ENCODE peak calls at places on chromosomes 3 and 15, in seven cellular contexts. H is endothelial cell, A is B cell, V is AG04450, Z is AG04449, S is astrocyte of the spinal cord, C is gastrocnemius medialis. Y is an unnamed sample.
A peak's percentile ranks its signal among the peaks of the same experiment; 100 is the strongest.

GRCh38 chr3:63842127-63842526 is 21.5 kb downstream of the THOC7 start:
- DNase-seq in H (no peak), A (no peak), V (no peak), Z (no peak), S (no peak), C (no peak), Y (no peak)

GRCh38 chr3:57421336-57421735 is 122.8 kb downstream of the DNAH12 start:
- DNase-seq in H (no peak), A (no peak), V (no peak), Z (no peak), S (no peak), C (no peak), Y (no peak)

GRCh38 chr3:146814601-146815315 is 209.6 kb upstream of the PLSCR5 start:
- DNase-seq in H (no peak), A (no peak), V (peak; percentile 3), Z (no peak), S (peak; percentile 71), C (no peak), Y (no peak)

GRCh38 chr3:63922800-63923199 is 10.6 kb upstream of the SCAANT1 start:
- DNase-seq in H (no peak), A (no peak), V (no peak), Z (no peak), S (no peak), C (no peak), Y (no peak)

GRCh38 chr15:92197761-92198160 is 195.9 kb upstream of the ST8SIA2 start:
- DNase-seq in H (no peak), A (no peak), V (no peak), Z (no peak), S (no peak), C (no peak), Y (no peak)

GRCh38 chr15:70092462-70092850 is 5.3 kb downstream of the TLE3 start:
- DNase-seq in H (no peak), A (no peak), V (peak; percentile 69), Z (no peak), S (no peak), C (no peak), Y (no peak)

GRCh38 chr15:59960318-59960717 is 43.8 kb upstream of the FOXB1 start:
- DNase-seq in H (no peak), A (no peak), V (no peak), Z (no peak), S (no peak), C (no peak), Y (no peak)

GRCh38 chr3:159844801-159845261 is 143.8 kb upstream of the IL12A start:
- DNase-seq in H (no peak), A (no peak), V (no peak), Z (no peak), S (no peak), C (no peak), Y (no peak)

GRCh38 chr3:147395975-147396708 is 10.2 kb downstream of the ZIC4 start:
- DNase-seq in H (no peak), A (no peak), V (no peak), Z (no peak), S (peak; percentile 86), C (no peak), Y (no peak)

GRCh38 chr15:62994439-62994838 is 48.1 kb upstream of the TPM1 start:
- DNase-seq in H (no peak), A (no peak), V (no peak), Z (no peak), S (no peak), C (no peak), Y (no peak)

DNA sequence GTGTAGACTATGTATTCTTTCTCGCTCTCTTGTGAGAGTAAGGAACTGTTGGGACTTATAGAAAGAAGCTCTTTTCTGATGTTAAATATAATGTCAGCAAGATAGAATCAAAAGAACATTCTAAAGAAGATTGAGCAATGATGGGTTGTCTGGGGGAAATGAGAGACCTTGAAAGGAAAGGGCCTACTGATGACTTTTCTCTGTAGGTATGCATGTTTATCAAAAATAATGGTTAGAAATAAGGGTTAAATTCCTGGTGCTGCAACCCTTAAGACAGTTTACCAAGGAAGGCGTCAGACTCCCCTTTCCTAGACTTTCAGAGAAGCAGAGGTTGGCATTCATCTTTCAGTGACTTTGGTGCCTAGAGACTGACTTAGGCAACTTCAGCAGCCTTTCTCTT is 69.8 kb downstream of the GHSR start:
- DNase-seq in H (no peak), A (no peak), V (no peak), Z (no peak), S (no peak), C (no peak), Y (no peak)
- TF ChIP-seq CTCF in H (no peak), A (no peak), V (no peak), Z (no peak), S (no peak), C (no peak), Y (no peak)

DNA sequence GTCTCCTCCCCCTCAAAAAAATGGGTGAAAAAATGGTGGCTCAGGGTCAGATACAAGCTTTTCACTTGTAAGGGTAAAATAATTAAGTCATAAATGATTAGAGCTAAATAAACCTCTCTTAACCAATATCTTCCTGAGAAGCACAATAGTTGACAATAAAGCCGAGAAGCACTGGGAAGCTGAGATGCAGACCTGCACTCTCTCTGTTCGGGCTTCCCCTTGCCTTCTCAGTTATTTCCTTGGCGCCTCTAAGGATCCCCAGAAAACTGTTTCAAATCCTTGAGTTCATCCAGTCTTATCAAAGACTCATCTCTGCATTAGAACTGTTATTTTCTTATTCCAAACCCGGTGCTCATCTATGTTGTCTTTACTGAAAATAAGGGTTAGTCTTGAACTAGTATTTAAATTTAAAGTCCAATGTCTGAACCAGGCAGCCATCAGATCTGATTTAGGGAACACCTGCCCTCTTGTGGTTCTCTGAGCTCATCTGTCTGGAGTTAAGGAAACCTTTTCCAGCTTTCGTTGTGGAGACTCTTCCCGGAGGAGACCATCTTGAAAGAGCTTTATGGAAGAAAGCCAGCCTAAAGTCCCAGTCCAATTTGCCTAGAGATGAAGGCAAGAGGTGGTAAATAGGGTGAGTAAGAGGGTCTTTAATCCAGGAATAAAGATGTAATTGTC is 256.4 kb upstream of the MCTP2 start:
- DNase-seq in H (peak; percentile 35), A (no peak), V (peak; percentile 16), Z (no peak), S (peak; percentile 53), C (peak; percentile 12), Y (no peak)
- TF ChIP-seq CTCF in H (no peak), A (no peak), V (peak; percentile 58), Z (peak; percentile 54), S (peak; percentile 53), C (peak; percentile 37), Y (no peak)

GRCh38 chr3:182268711-182269110 is 524.6 kb upstream of the ATP11B start:
- DNase-seq in H (no peak), A (no peak), V (no peak), Z (no peak), S (no peak), C (no peak), Y (no peak)
- TF ChIP-seq CTCF in H (no peak), A (no peak), V (no peak), Z (no peak), S (no peak), C (no peak), Y (no peak)

GRCh38 chr15:84816694-84817460 is at the start of gene ALPK3:
- DNase-seq in H (peak; percentile 72), A (no peak), V (no peak), Z (no peak), S (no peak), C (peak; percentile 92), Y (peak; percentile 61)
- TF ChIP-seq CTCF in H (no peak), A (no peak), V (no peak), Z (no peak), S (no peak), C (peak; percentile 38), Y (no peak)

GRCh38 chr3:183503738-183504137 is 51.8 kb downstream of the KLHL6 start:
- DNase-seq in H (no peak), A (no peak), V (no peak), Z (no peak), S (no peak), C (no peak), Y (no peak)
- TF ChIP-seq CTCF in H (no peak), A (no peak), V (no peak), Z (no peak), S (peak; percentile 2), C (no peak), Y (no peak)